ENCODE peak calls at places on chromosome 13, in seven cellular contexts. J is ascending aorta, R is H9, B is neural progenitor cell, H is cardiac muscle cell, X is PC-3, G is left ventricle myocardium inferior. F is an unnamed sample. For H3K4me1, the result is how much of the 10 kb centered on the place peaks cover.

GRCh38 chr13:23547000-23547590 is 23.1 kb upstream of the TNFRSF19 start:
- DNase-seq in B (peak), R (peak), J (no peak), G (peak), X (no peak), H (no peak), F (no peak)

GRCh38 chr13:113410472-113411201 is 42.7 kb downstream of the ADPRHL1 start:
- DNase-seq in X (peak), B (no peak), R (no peak), J (peak), H (no peak), G (no peak), F (no peak)

GRCh38 chr13:32491028-32491427 is 47.6 kb downstream of the N4BP2L2 start:
- DNase-seq in J (no peak), R (no peak), H (no peak), B (no peak), X (no peak), G (no peak), F (no peak)

GRCh38 chr13:31029129-31029528 is 96.7 kb downstream of the TEX26 start:
- DNase-seq in G (no peak), B (no peak), J (no peak), R (no peak), H (no peak), X (no peak), F (no peak)

GRCh38 chr13:80923907-80924306 is 583.0 kb upstream of the SPRY2 start:
- DNase-seq in B (peak), R (no peak), X (no peak), G (no peak), J (no peak), H (peak), F (no peak)

GRCh38 chr13:78786399-78786879 is 127.5 kb upstream of the OBI1 start:
- DNase-seq in B (no peak), H (no peak), J (no peak), G (no peak), R (no peak), X (no peak), F (no peak)

GRCh38 chr13:32905063-32905863 is 111.0 kb upstream of the KL start:
- DNase-seq in H (no peak), B (no peak), J (no peak), G (no peak), X (peak), R (no peak), F (no peak)

GRCh38 chr13:41917641-41918040 is 43.3 kb downstream of the VWA8 start:
- DNase-seq in H (no peak), X (no peak), G (no peak), B (no peak), J (no peak), R (no peak), F (peak)

GRCh38 chr13:38577048-38577447 is 109.8 kb upstream of the FREM2 start:
- DNase-seq in B (peak), G (no peak), H (peak), X (no peak), J (no peak), R (no peak), F (no peak)

GRCh38 chr13:114161644-114162532 is 17.2 kb upstream of the CFAP97D2 start:
- DNase-seq in H (no peak), R (no peak), J (no peak), G (peak), B (no peak), X (peak), F (no peak)

GRCh38 chr13:79295906-79296564 is 110.0 kb downstream of the RBM26 start:
- DNase-seq in J (no peak), R (no peak), B (no peak), G (no peak), H (no peak), X (peak), F (peak)

DNA sequence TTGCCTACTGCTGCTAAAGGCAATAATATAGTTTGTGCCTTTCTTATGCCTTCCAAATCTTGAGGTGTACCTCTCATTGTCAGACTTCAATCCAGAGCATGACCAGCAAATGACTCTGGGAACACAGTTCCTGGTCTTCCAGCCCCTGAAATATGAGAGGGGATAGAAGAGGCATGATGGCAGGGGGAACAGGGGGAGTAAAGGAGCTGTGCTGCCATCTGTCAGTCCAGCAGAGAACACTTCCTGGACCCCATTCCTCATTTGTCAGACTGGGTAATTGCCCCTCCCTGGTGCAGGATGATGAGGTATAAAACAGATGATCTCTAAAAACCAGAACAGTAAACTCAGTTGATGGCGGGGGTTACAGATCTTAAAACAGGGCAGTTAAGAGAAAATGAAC is 618.7 kb downstream of the DIAPH3 start:
- DNase-seq in G (no peak), J (no peak), B (no peak), H (no peak), X (no peak), R (no peak), F (no peak)
- TF ChIP-seq CTCF in G (no peak), J (no peak), B (no peak), H (no peak), X (no peak), R (peak), F (no peak)

GRCh38 chr13:111460548-111461444 is 140.4 kb downstream of the TEX29 start:
- DNase-seq in B (peak), R (peak), X (peak), J (no peak), H (peak), G (no peak), F (no peak)

GRCh38 chr13:111458001-111458531 is 137.6 kb downstream of the TEX29 start:
- DNase-seq in G (no peak), J (no peak), H (no peak), R (no peak), B (no peak), X (no peak), F (no peak)

GRCh38 chr13:111461445-111462149 is 141.2 kb downstream of the TEX29 start:
- DNase-seq in G (no peak), J (no peak), X (no peak), R (no peak), B (no peak), H (no peak), F (no peak)

GRCh38 chr13:111458739-111459138 is 138.3 kb downstream of the TEX29 start:
- DNase-seq in R (no peak), H (no peak), J (no peak), G (no peak), B (no peak), X (no peak), F (no peak)

DNA sequence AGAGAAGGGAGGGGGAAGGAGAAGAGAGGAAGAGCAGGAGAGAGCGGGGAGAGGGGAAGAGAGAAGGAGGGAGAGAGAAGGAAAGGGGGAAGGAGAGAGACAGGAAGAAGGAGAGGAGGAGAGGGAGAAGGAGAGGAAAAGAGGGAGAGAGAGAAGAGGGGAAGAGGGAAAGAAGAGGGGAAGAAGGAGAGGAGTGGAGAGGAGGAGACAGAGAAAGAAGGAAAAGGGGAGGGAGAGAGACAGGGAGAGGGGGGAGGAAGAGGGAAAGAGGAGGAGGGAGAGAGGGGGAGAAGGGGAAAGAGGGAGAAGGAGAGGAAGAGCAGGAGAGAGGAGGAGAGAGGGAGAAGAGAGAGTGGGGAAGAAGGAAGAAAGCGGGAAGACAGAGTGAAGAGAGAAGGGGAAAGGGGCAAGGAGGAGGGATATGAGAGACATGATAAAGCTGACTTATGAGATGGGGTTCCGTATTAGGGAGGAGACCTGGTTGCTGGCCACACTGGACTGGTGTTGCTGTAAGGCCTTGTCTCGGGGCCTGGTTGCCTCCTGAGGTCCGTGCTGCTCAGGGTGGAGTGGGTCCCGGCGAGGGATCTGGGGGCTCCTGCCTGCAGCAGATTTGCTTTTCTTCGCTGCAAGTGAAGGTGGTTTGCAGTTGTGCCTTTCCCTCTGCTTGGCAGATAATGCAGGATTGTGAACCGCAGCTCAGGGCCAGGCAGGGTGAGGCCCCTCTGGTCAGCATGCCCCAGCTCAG is 139.5 kb downstream of the TEX29 start:
- DNase-seq in B (no peak), G (no peak), J (no peak), X (no peak), R (no peak), H (no peak), F (no peak)
- H3K4me1 ChIP-seq in B (under half), G (under half), J (under half), X (under half), R (under half), H (under half), F (under half)

DNA sequence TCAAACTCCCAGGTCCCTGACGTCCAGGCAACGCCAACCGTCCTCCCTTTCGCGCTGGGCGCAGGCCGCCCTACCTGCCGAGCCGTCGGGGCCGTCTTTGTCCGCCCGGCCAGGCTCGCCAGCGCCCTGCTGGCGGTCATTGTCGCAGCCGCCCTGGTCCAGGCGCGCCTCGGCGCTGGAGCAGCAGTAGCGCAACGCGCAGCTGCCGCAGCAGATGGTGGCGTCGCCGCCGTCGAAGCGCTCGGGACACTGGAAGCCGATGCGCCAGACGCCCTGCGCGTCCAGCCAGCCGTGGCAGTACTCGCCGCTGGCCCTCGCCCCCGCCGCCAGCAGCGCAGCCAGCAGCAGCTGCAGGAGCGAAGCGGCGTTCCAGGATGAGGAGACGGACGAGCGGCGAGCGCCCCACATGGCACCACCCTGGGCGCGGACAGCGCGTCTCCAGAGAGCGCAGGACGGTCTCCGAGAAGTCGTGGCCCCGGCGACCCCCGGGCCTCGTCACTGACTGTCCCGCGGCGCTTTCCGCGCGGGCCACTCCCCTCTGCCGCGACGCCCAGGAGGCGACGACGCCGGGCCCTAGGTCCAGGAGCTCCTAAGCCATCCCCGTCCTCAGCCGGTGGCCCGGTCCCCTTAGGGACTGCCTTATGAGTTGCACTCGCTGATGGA is 1.1 kb downstream of the SHISA2 start:
- DNase-seq in H (peak), G (no peak), X (no peak), J (no peak), B (peak), R (peak), F (peak)
- H3K27ac ChIP-seq in H (no peak), G (no peak), X (no peak), J (no peak), B (peak), R (no peak), F (no peak)

GRCh38 chr13:66774046-66774445 is 456.1 kb downstream of the PCDH9 start:
- DNase-seq in B (no peak), H (no peak), X (no peak), R (no peak), G (no peak), J (no peak), F (peak)

GRCh38 chr13:66778461-66778860 is 451.7 kb downstream of the PCDH9 start:
- DNase-seq in H (no peak), B (no peak), X (no peak), G (no peak), J (no peak), R (no peak), F (no peak)

GRCh38 chr13:66780814-66781213 is 449.3 kb downstream of the PCDH9 start:
- DNase-seq in J (no peak), R (no peak), G (no peak), B (no peak), X (peak), H (no peak), F (peak)

GRCh38 chr13:66775196-66775595 is 454.9 kb downstream of the PCDH9 start:
- DNase-seq in H (no peak), J (no peak), B (no peak), X (no peak), G (no peak), R (no peak), F (no peak)
- TF ChIP-seq CTCF in H (no peak), J (no peak), B (no peak), X (no peak), G (no peak), R (no peak), F (no peak)

DNA sequence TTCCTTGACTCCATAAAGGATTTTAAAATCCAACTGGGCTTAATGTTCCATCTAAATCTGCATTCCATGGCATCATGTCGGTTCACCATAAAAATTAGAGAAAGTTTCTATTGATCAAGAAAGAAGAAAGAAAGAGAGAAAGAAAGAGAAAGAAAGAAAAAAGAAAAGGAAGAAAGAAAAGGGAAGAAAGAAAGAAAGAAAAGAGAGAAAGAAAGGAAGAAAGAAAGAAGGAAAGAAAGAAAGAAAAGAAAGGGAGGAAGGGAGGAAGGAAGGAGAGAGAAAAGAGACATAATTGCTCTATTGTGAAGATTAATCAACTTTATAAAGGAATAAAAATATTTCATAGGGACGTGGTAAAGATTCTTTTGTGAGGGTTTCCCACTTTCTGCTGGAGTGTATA is 329.2 kb downstream of the DLEU7 start:
- DNase-seq in X (no peak), B (no peak), G (no peak), R (no peak), J (no peak), H (no peak), F (no peak)
- H3K4me1 ChIP-seq in X (under half), B (under half), G (under half), R (under half), J (under half), H (under half), F (under half)

DNA sequence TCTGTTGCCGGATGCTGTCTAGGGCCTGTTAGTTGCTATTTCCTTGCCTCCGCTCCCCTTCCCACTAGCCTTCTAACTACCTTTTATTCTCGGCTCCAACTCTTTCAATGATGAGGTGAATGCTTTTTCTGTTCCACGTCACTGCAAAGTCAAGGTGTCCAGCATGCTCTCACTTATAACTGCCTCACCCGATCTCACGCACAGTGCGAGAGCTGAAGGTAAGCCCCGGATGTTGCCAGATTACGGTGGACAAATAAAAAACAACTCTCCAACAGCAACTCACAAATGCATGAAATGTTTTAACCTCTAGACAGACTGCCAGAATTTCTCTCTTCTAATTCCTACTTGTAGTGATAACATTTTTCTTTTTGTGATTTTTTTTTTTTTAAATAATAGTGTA is 169.9 kb downstream of the STK24 start:
- DNase-seq in B (no peak), R (no peak), H (no peak), G (no peak), X (no peak), J (no peak), F (no peak)
- H3K27ac ChIP-seq in B (no peak), R (no peak), H (no peak), G (no peak), X (no peak), J (no peak), F (no peak)

GRCh38 chr13:50915562-50915961 is 6.0 kb downstream of the RNASEH2B start:
- DNase-seq in J (no peak), R (no peak), G (no peak), H (no peak), X (no peak), B (peak), F (no peak)
- TF ChIP-seq CTCF in J (no peak), R (no peak), G (no peak), H (no peak), X (no peak), B (peak), F (no peak)

GRCh38 chr13:106555631-106556328 is 12.2 kb downstream of the ARGLU1 start:
- DNase-seq in H (no peak), J (no peak), G (no peak), R (no peak), B (no peak), X (no peak), F (no peak)
- H3K4me1 ChIP-seq in H (under half), J (under half), G (half or more), R (under half), B (under half), X (under half), F (under half)

GRCh38 chr13:50914848-50915247 is 5.3 kb downstream of the RNASEH2B start:
- DNase-seq in B (no peak), R (no peak), H (no peak), J (no peak), X (peak), G (no peak), F (no peak)
- H3K27ac ChIP-seq in B (no peak), R (no peak), H (no peak), J (peak), X (no peak), G (peak), F (no peak)